ENCODE peak calls at places on chromosomes 1 and 21, in ten cellular contexts. L is fibroblast of lung; T is amygdala; V is GM12891; I is iris pigment epithelial cell; X is NCI-H1105 treated with DMSO at 0.1 percent for 48 hours; F is HEK293T; O is effector memory CD4-positive, alpha-beta T cell; H is NB4; E is ecto neural progenitor cell. M is an unnamed sample.

GRCh38 chr1:28104866-28105467 is 16.6 kb upstream of the EYA3 start:
- DNase-seq in T (peak), F (peak), L (peak), V (no peak), H (peak), I (peak), O (no peak), X (no peak), E (peak), M (peak)

GRCh38 chr1:68442822-68443556 is 6.8 kb downstream of the RPE65 start:
- DNase-seq in V (no peak), O (no peak), L (peak), F (peak), X (peak), I (peak), H (peak), T (no peak), E (no peak), M (peak)

GRCh38 chr21:42133131-42133530 is 62.0 kb downstream of the UMODL1 start:
- DNase-seq in L (no peak), F (no peak), X (no peak), T (no peak), V (no peak), O (no peak), E (no peak), H (no peak), I (no peak), M (no peak)

GRCh38 chr1:226403522-226404034 is 4.3 kb downstream of the PARP1 start:
- DNase-seq in L (no peak), F (peak), O (no peak), T (no peak), X (no peak), V (no peak), H (peak), E (peak), I (peak), M (peak)

GRCh38 chr1:173095632-173096031 is 44.9 kb upstream of the TNFSF18 start:
- DNase-seq in T (no peak), X (no peak), I (peak), F (no peak), L (peak), O (no peak), V (no peak), E (no peak), H (no peak), M (no peak)

GRCh38 chr1:111507411-111508201 is 4.2 kb upstream of the ADORA3 start:
- DNase-seq in V (peak), I (peak), E (peak), L (peak), F (peak), O (peak), H (peak), X (no peak), T (no peak), M (peak)

GRCh38 chr1:203287896-203288295 is 17.4 kb upstream of the BTG2 start:
- DNase-seq in E (no peak), L (no peak), V (no peak), X (no peak), H (no peak), T (no peak), O (no peak), I (no peak), F (no peak), M (no peak)

GRCh38 chr1:187871177-187871576 is 1042.4 kb downstream of the PLA2G4A start:
- DNase-seq in O (no peak), I (no peak), L (no peak), X (peak), H (no peak), F (no peak), E (no peak), V (no peak), T (no peak), M (no peak)

GRCh38 chr1:180270767-180271639 is 40.9 kb downstream of the LHX4 start:
- DNase-seq in L (peak), O (no peak), H (no peak), X (no peak), E (no peak), F (no peak), T (no peak), V (no peak), I (peak), M (no peak)

GRCh38 chr1:50328552-50328951 is 94.7 kb downstream of the DMRTA2 start:
- DNase-seq in T (no peak), I (no peak), L (no peak), E (no peak), O (no peak), X (no peak), H (no peak), V (no peak), F (no peak), M (no peak)

GRCh38 chr1:99264201-99265021 is at the start of gene PLPPR4:
- DNase-seq in L (peak), V (peak), O (no peak), F (peak), E (peak), T (peak), H (no peak), I (peak), X (peak), M (peak)

GRCh38 chr1:211788626-211789025 is 41.9 kb downstream of the LPGAT1 start:
- DNase-seq in V (no peak), H (no peak), F (no peak), T (no peak), E (no peak), I (peak), L (peak), O (no peak), X (no peak), M (no peak)

GRCh38 chr21:27796106-27796505 is 829.2 kb upstream of the ADAMTS5 start:
- DNase-seq in I (peak), H (no peak), E (no peak), X (no peak), L (peak), F (no peak), O (no peak), T (no peak), V (no peak), M (no peak)

GRCh38 chr21:37208741-37209225 is 58.4 kb downstream of the VPS26C start:
- DNase-seq in F (no peak), H (no peak), T (no peak), V (no peak), E (no peak), I (no peak), L (no peak), X (no peak), O (no peak), M (no peak)

GRCh38 chr1:12067900-12068821 is 5.1 kb downstream of the TNFRSF8 start:
- DNase-seq in V (no peak), O (no peak), F (no peak), I (peak), H (no peak), X (no peak), L (peak), E (no peak), T (no peak), M (peak)

GRCh38 chr1:169576241-169576933 is 9.9 kb downstream of the F5 start:
- DNase-seq in V (no peak), E (no peak), F (no peak), I (no peak), O (no peak), L (no peak), T (peak), X (no peak), H (no peak), M (no peak)

GRCh38 chr21:42624095-42624830 is 29.2 kb upstream of the PDE9A start:
- DNase-seq in L (no peak), T (no peak), H (peak), I (no peak), X (no peak), V (no peak), F (no peak), O (no peak), E (no peak), M (no peak)

GRCh38 chr1:205255941-205256780 is 28.4 kb downstream of the TMCC2 start:
- DNase-seq in L (peak), E (peak), I (peak), H (peak), V (peak), F (peak), O (peak), X (peak), T (peak), M (peak)

GRCh38 chr1:180988221-180988826 is 34.3 kb downstream of the STX6 start:
- DNase-seq in O (no peak), E (no peak), H (no peak), F (no peak), V (no peak), T (no peak), I (peak), X (peak), L (no peak), M (no peak)

GRCh38 chr1:6424619-6425593 is at the start of gene ESPN:
- DNase-seq in I (no peak), O (no peak), F (peak), E (peak), H (peak), X (no peak), T (no peak), V (no peak), L (no peak), M (no peak)

GRCh38 chr1:214445201-214445600 is 106.2 kb downstream of the PTPN14 start:
- DNase-seq in H (no peak), I (no peak), X (no peak), F (no peak), L (peak), T (no peak), E (no peak), V (no peak), O (no peak), M (no peak)

GRCh38 chr1:109724933-109725332 is 12.9 kb downstream of the GSTM5 start:
- DNase-seq in I (no peak), V (no peak), E (no peak), F (no peak), L (no peak), X (no peak), O (no peak), H (no peak), T (no peak), M (no peak)

GRCh38 chr1:8146257-8146855 is 120.2 kb upstream of the ERRFI1 start:
- DNase-seq in V (no peak), F (no peak), X (no peak), H (no peak), L (no peak), T (no peak), O (no peak), I (no peak), E (no peak), M (no peak)

GRCh38 chr1:233540788-233541187 is 73.1 kb upstream of the KCNK1 start:
- DNase-seq in L (no peak), V (no peak), O (no peak), H (no peak), T (no peak), I (no peak), X (no peak), F (no peak), E (no peak), M (no peak)